ENCODE peak calls at places on chromosomes 3 and 15, in ten cellular contexts. One of them, this sample, is unnamed.
A peak's percentile ranks its signal among the peaks of the same experiment; 100 is the strongest.

GRCh38 chr3:57959407-57960173 is 48.6 kb upstream of the FLNB start:
- DNase-seq in GM20000: no peak
- DNase-seq in NB4: peak; percentile 74
- DNase-seq in body of pancreas: no peak
- DNase-seq in AG04450: no peak
- DNase-seq in thoracic aorta: no peak
- DNase-seq in AG09319: no peak
- DNase-seq in progenitor cell of endocrine pancreas: no peak
- DNase-seq in fibroblast of pulmonary artery: peak; percentile 70
- DNase-seq in gastrocnemius medialis: no peak
- DNase-seq in this sample: no peak

GRCh38 chr15:81015595-81016252 is 15.0 kb downstream of the TLNRD1 start:
- DNase-seq in GM20000: no peak
- DNase-seq in NB4: no peak
- DNase-seq in body of pancreas: no peak
- DNase-seq in AG04450: no peak
- DNase-seq in thoracic aorta: no peak
- DNase-seq in AG09319: no peak
- DNase-seq in progenitor cell of endocrine pancreas: no peak
- DNase-seq in fibroblast of pulmonary artery: no peak
- DNase-seq in gastrocnemius medialis: no peak
- DNase-seq in this sample: no peak

GRCh38 chr3:42756681-42757213 is 16.3 kb downstream of the CCDC13 start:
- DNase-seq in GM20000: no peak
- DNase-seq in NB4: no peak
- DNase-seq in body of pancreas: no peak
- DNase-seq in AG04450: no peak
- DNase-seq in thoracic aorta: no peak
- DNase-seq in AG09319: no peak
- DNase-seq in progenitor cell of endocrine pancreas: no peak
- DNase-seq in fibroblast of pulmonary artery: no peak
- DNase-seq in gastrocnemius medialis: no peak
- DNase-seq in this sample: no peak

GRCh38 chr15:31136016-31136415 is 34.5 kb upstream of the TRPM1 start:
- DNase-seq in GM20000: no peak
- DNase-seq in NB4: no peak
- DNase-seq in body of pancreas: no peak
- DNase-seq in AG04450: no peak
- DNase-seq in thoracic aorta: no peak
- DNase-seq in AG09319: no peak
- DNase-seq in progenitor cell of endocrine pancreas: no peak
- DNase-seq in fibroblast of pulmonary artery: no peak
- DNase-seq in gastrocnemius medialis: no peak
- DNase-seq in this sample: peak; percentile 21

GRCh38 chr3:27216955-27217552 is 152.1 kb downstream of the NEK10 start:
- DNase-seq in GM20000: no peak
- DNase-seq in NB4: no peak
- DNase-seq in body of pancreas: no peak
- DNase-seq in AG04450: no peak
- DNase-seq in thoracic aorta: no peak
- DNase-seq in AG09319: peak; percentile 3
- DNase-seq in progenitor cell of endocrine pancreas: no peak
- DNase-seq in fibroblast of pulmonary artery: peak; percentile 40
- DNase-seq in gastrocnemius medialis: no peak
- DNase-seq in this sample: no peak

GRCh38 chr15:51812598-51812997 is 16.9 kb upstream of the TMOD3 start:
- DNase-seq in GM20000: no peak
- DNase-seq in NB4: no peak
- DNase-seq in body of pancreas: no peak
- DNase-seq in AG04450: no peak
- DNase-seq in thoracic aorta: no peak
- DNase-seq in AG09319: no peak
- DNase-seq in progenitor cell of endocrine pancreas: no peak
- DNase-seq in fibroblast of pulmonary artery: no peak
- DNase-seq in gastrocnemius medialis: no peak
- DNase-seq in this sample: no peak

GRCh38 chr15:87877114-87877810 is 379.3 kb downstream of the NTRK3 start:
- DNase-seq in GM20000: no peak
- DNase-seq in NB4: no peak
- DNase-seq in body of pancreas: no peak
- DNase-seq in AG04450: peak; percentile 68
- DNase-seq in thoracic aorta: no peak
- DNase-seq in AG09319: no peak
- DNase-seq in progenitor cell of endocrine pancreas: no peak
- DNase-seq in fibroblast of pulmonary artery: peak; percentile 87
- DNase-seq in gastrocnemius medialis: no peak
- DNase-seq in this sample: peak; percentile 43

GRCh38 chr15:33126559-33127290 is 67.8 kb downstream of the FMN1 start:
- DNase-seq in GM20000: no peak
- DNase-seq in NB4: peak; percentile 60
- DNase-seq in body of pancreas: peak; percentile 76
- DNase-seq in AG04450: peak; percentile 95
- DNase-seq in thoracic aorta: peak; percentile 24
- DNase-seq in AG09319: peak; percentile 94
- DNase-seq in progenitor cell of endocrine pancreas: no peak
- DNase-seq in fibroblast of pulmonary artery: peak; percentile 96
- DNase-seq in gastrocnemius medialis: peak; percentile 53
- DNase-seq in this sample: peak; percentile 73

GRCh38 chr3:141994856-141995255 is 118.4 kb downstream of the ATP1B3 start:
- DNase-seq in GM20000: no peak
- DNase-seq in NB4: no peak
- DNase-seq in body of pancreas: no peak
- DNase-seq in AG04450: no peak
- DNase-seq in thoracic aorta: no peak
- DNase-seq in AG09319: no peak
- DNase-seq in progenitor cell of endocrine pancreas: no peak
- DNase-seq in fibroblast of pulmonary artery: no peak
- DNase-seq in gastrocnemius medialis: no peak
- DNase-seq in this sample: no peak

GRCh38 chr3:142000341-142000870 is 124.0 kb downstream of the ATP1B3 start:
- DNase-seq in GM20000: no peak
- DNase-seq in NB4: no peak
- DNase-seq in body of pancreas: no peak
- DNase-seq in AG04450: no peak
- DNase-seq in thoracic aorta: no peak
- DNase-seq in AG09319: no peak
- DNase-seq in progenitor cell of endocrine pancreas: no peak
- DNase-seq in fibroblast of pulmonary artery: no peak
- DNase-seq in gastrocnemius medialis: no peak
- DNase-seq in this sample: no peak

GRCh38 chr3:141996437-141996836 is 120.0 kb downstream of the ATP1B3 start:
- DNase-seq in GM20000: no peak
- DNase-seq in NB4: no peak
- DNase-seq in body of pancreas: no peak
- DNase-seq in AG04450: no peak
- DNase-seq in thoracic aorta: no peak
- DNase-seq in AG09319: no peak
- DNase-seq in progenitor cell of endocrine pancreas: no peak
- DNase-seq in fibroblast of pulmonary artery: no peak
- DNase-seq in gastrocnemius medialis: no peak
- DNase-seq in this sample: no peak

GRCh38 chr3:142003291-142003690 is 126.8 kb downstream of the ATP1B3 start:
- DNase-seq in GM20000: no peak
- DNase-seq in NB4: no peak
- DNase-seq in body of pancreas: no peak
- DNase-seq in AG04450: no peak
- DNase-seq in thoracic aorta: no peak
- DNase-seq in AG09319: no peak
- DNase-seq in progenitor cell of endocrine pancreas: no peak
- DNase-seq in fibroblast of pulmonary artery: no peak
- DNase-seq in gastrocnemius medialis: no peak
- DNase-seq in this sample: no peak

DNA sequence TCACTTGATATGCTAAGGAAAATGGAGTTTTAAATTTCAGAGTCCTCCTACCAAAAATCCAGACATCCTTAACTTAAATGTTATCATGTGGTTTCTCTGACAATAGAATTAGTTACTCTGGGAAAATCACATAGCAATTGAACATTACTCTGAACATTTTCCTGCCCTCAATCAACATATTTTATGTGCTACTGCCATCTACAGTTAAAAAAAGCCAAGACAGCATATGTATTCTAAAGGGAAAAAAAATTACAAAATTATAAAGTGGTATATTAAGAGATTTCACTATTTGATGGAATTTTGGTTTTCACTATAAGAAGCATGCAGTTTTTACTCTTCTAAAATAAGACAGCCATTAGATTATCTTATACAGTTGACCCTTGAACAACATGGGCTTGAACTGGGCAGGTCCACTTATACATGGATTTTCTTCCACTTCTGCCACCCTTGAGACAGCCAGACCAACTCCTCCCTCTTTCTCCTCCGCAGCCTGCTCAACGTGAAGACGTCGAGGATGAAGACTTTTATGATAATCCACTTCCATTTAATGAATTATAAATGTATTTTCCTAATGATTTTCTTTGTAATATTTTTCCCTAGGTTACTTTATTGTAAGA is 122.3 kb downstream of the ATP1B3 start:
- DNase-seq in GM20000: no peak
- DNase-seq in NB4: peak; percentile 24
- DNase-seq in body of pancreas: no peak
- DNase-seq in AG04450: no peak
- DNase-seq in thoracic aorta: no peak
- DNase-seq in AG09319: no peak
- DNase-seq in progenitor cell of endocrine pancreas: no peak
- DNase-seq in fibroblast of pulmonary artery: peak; percentile 44
- DNase-seq in gastrocnemius medialis: no peak
- DNase-seq in this sample: no peak
- TF ChIP-seq CTCF in GM20000: no peak
- TF ChIP-seq CTCF in NB4: no peak
- TF ChIP-seq CTCF in body of pancreas: peak; percentile 33
- TF ChIP-seq CTCF in AG04450: peak; percentile 54
- TF ChIP-seq CTCF in thoracic aorta: peak; percentile 15
- TF ChIP-seq CTCF in AG09319: peak; percentile 47
- TF ChIP-seq CTCF in progenitor cell of endocrine pancreas: no peak
- TF ChIP-seq CTCF in fibroblast of pulmonary artery: peak; percentile 41
- TF ChIP-seq CTCF in gastrocnemius medialis: no peak
- TF ChIP-seq CTCF in this sample: no peak

DNA sequence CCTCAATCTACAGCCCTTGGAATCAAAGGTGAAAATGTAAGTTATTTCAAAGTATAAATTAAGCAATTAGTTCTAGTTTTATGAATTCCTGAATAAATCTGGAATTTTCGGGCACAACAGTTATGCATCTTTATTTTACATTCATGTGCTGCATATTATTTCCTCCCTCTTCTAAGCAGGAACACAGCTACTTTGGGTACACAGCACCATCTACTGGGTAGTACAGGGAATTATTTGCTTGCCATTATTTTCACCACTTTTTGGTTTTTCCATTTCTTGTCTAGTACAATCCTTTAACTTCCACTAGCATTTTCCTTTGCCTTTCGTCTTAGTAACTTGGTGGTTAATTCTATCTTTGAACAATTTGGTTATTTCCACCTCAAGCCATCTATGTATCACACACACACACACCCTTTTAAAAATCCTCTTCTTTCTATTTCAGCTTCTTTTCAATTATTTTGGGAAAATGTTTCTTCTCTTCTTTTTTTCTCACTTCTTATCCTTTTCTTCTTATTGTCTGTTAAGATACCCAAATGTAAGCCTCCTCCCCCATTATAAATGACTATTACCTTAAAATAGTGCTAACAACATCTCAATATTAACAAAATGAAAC is 451.0 kb downstream of the MFSD1 start:
- DNase-seq in GM20000: peak; percentile 13
- DNase-seq in NB4: peak; percentile 59
- DNase-seq in body of pancreas: no peak
- DNase-seq in AG04450: no peak
- DNase-seq in thoracic aorta: no peak
- DNase-seq in AG09319: peak; percentile 36
- DNase-seq in progenitor cell of endocrine pancreas: no peak
- DNase-seq in fibroblast of pulmonary artery: peak; percentile 81
- DNase-seq in gastrocnemius medialis: no peak
- DNase-seq in this sample: no peak
- TF ChIP-seq CTCF in GM20000: peak; percentile 50
- TF ChIP-seq CTCF in NB4: peak; percentile 50
- TF ChIP-seq CTCF in body of pancreas: peak; percentile 56
- TF ChIP-seq CTCF in AG04450: peak; percentile 68
- TF ChIP-seq CTCF in thoracic aorta: no peak
- TF ChIP-seq CTCF in AG09319: peak; percentile 57
- TF ChIP-seq CTCF in progenitor cell of endocrine pancreas: peak; percentile 84
- TF ChIP-seq CTCF in fibroblast of pulmonary artery: peak; percentile 68
- TF ChIP-seq CTCF in gastrocnemius medialis: no peak
- TF ChIP-seq CTCF in this sample: no peak

GRCh38 chr3:172343117-172343516 is 105.1 kb downstream of the GHSR start:
- DNase-seq in GM20000: no peak
- DNase-seq in NB4: no peak
- DNase-seq in body of pancreas: no peak
- DNase-seq in AG04450: no peak
- DNase-seq in thoracic aorta: no peak
- DNase-seq in AG09319: no peak
- DNase-seq in progenitor cell of endocrine pancreas: no peak
- DNase-seq in fibroblast of pulmonary artery: no peak
- DNase-seq in gastrocnemius medialis: no peak
- DNase-seq in this sample: no peak

GRCh38 chr3:172339892-172340291 is 108.4 kb downstream of the GHSR start:
- DNase-seq in GM20000: no peak
- DNase-seq in NB4: no peak
- DNase-seq in body of pancreas: no peak
- DNase-seq in AG04450: no peak
- DNase-seq in thoracic aorta: no peak
- DNase-seq in AG09319: no peak
- DNase-seq in progenitor cell of endocrine pancreas: no peak
- DNase-seq in fibroblast of pulmonary artery: no peak
- DNase-seq in gastrocnemius medialis: no peak
- DNase-seq in this sample: no peak

GRCh38 chr3:172342097-172342659 is 106.1 kb downstream of the GHSR start:
- DNase-seq in GM20000: no peak
- DNase-seq in NB4: no peak
- DNase-seq in body of pancreas: no peak
- DNase-seq in AG04450: no peak
- DNase-seq in thoracic aorta: no peak
- DNase-seq in AG09319: no peak
- DNase-seq in progenitor cell of endocrine pancreas: no peak
- DNase-seq in fibroblast of pulmonary artery: no peak
- DNase-seq in gastrocnemius medialis: no peak
- DNase-seq in this sample: no peak

GRCh38 chr3:172343979-172344378 is 104.3 kb downstream of the GHSR start:
- DNase-seq in GM20000: no peak
- DNase-seq in NB4: no peak
- DNase-seq in body of pancreas: no peak
- DNase-seq in AG04450: no peak
- DNase-seq in thoracic aorta: no peak
- DNase-seq in AG09319: no peak
- DNase-seq in progenitor cell of endocrine pancreas: no peak
- DNase-seq in fibroblast of pulmonary artery: no peak
- DNase-seq in gastrocnemius medialis: no peak
- DNase-seq in this sample: no peak

DNA sequence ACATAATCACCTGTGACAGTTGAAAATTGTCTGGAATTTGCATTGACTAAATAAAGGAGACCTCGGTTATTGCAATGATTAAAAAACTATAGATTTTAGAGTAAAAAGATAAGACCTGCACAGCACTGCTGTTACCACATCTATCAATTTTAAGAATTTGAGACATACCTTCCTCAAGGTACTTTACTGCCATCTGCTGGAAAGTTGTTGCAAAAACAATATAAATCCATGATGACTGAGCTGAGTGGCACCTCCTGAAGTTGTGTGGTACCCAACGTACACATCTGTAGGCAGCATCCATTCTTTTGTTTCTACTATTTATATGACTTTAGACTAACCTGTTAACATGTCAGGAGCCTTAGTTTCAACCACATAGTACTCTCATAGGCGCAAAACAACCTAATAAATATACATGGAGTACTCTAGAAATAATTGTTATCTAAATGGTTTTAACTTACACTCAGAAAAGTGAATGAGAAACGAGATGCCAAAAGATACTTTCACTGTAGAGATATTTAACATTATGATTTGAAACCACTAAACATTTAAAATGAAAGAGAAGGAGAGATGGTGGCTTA is 106.7 kb downstream of the GHSR start:
- DNase-seq in GM20000: peak; percentile 43
- DNase-seq in NB4: peak; percentile 69
- DNase-seq in body of pancreas: no peak
- DNase-seq in AG04450: no peak
- DNase-seq in thoracic aorta: no peak
- DNase-seq in AG09319: no peak
- DNase-seq in progenitor cell of endocrine pancreas: no peak
- DNase-seq in fibroblast of pulmonary artery: peak; percentile 76
- DNase-seq in gastrocnemius medialis: no peak
- DNase-seq in this sample: no peak
- TF ChIP-seq CTCF in GM20000: peak; percentile 46
- TF ChIP-seq CTCF in NB4: peak; percentile 41
- TF ChIP-seq CTCF in body of pancreas: peak; percentile 50
- TF ChIP-seq CTCF in AG04450: peak; percentile 62
- TF ChIP-seq CTCF in thoracic aorta: peak; percentile 71
- TF ChIP-seq CTCF in AG09319: peak; percentile 48
- TF ChIP-seq CTCF in progenitor cell of endocrine pancreas: peak; percentile 74
- TF ChIP-seq CTCF in fibroblast of pulmonary artery: peak; percentile 58
- TF ChIP-seq CTCF in gastrocnemius medialis: peak; percentile 66
- TF ChIP-seq CTCF in this sample: peak; percentile 43

GRCh38 chr15:45948226-45948625 is 313.4 kb downstream of the SQOR start:
- DNase-seq in GM20000: no peak
- DNase-seq in NB4: no peak
- DNase-seq in body of pancreas: no peak
- DNase-seq in AG04450: no peak
- DNase-seq in thoracic aorta: no peak
- DNase-seq in AG09319: no peak
- DNase-seq in progenitor cell of endocrine pancreas: no peak
- DNase-seq in fibroblast of pulmonary artery: no peak
- DNase-seq in gastrocnemius medialis: no peak
- DNase-seq in this sample: no peak
- TF ChIP-seq CTCF in GM20000: no peak
- TF ChIP-seq CTCF in NB4: no peak
- TF ChIP-seq CTCF in body of pancreas: no peak
- TF ChIP-seq CTCF in AG04450: no peak
- TF ChIP-seq CTCF in thoracic aorta: no peak
- TF ChIP-seq CTCF in AG09319: no peak
- TF ChIP-seq CTCF in progenitor cell of endocrine pancreas: no peak
- TF ChIP-seq CTCF in fibroblast of pulmonary artery: no peak
- TF ChIP-seq CTCF in gastrocnemius medialis: no peak
- TF ChIP-seq CTCF in this sample: no peak

This sample was measured in mesothelial cell of epicardium.